ENCODE peak calls at places on chromosome 22, in nine cellular contexts. N is naive thymus-derived CD4-positive, alpha-beta T cell; D is Karpas-422; S is pancreas; X is brain microvascular endothelial cell; T is HAP-1; A is spleen; G is fibroblast of lung; L is psoas muscle. P is an unnamed sample.

GRCh38 chr22:35552846-35553245 is 12.2 kb downstream of the RASD2 start:
- DNase-seq in D (no peak), A (no peak), S (no peak), G (no peak), N (no peak), X (no peak), L (no peak), T (no peak), P (no peak)

GRCh38 chr22:41302016-41302767 is 867 bp downstream of the ZC3H7B start:
- DNase-seq in L (no peak), X (no peak), G (peak; percentile 33), A (peak; percentile 78), D (peak; percentile 63), S (no peak), T (no peak), N (peak; percentile 23), P (no peak)

GRCh38 chr22:40487663-40488249 is 117.4 kb downstream of the SGSM3 start:
- DNase-seq in L (no peak), T (peak; percentile 68), D (peak; percentile 79), A (no peak), G (peak; percentile 40), N (no peak), S (no peak), X (no peak), P (peak; percentile 66)

GRCh38 chr22:30288414-30289125 is 735 bp downstream of the CASTOR1 start:
- DNase-seq in T (no peak), A (no peak), X (no peak), G (no peak), N (no peak), S (peak; percentile 54), L (no peak), D (peak; percentile 62), P (no peak)

GRCh38 chr22:50473855-50474671 is 772 bp downstream of the SBF1 start:
- DNase-seq in N (no peak), D (peak; percentile 65), X (peak; percentile 55), G (peak; percentile 60), T (no peak), L (peak; percentile 40), S (peak; percentile 65), A (peak; percentile 86), P (peak; percentile 40)

GRCh38 chr22:41403532-41404318 is 22.0 kb downstream of the TEF start:
- DNase-seq in N (peak; percentile 60), L (peak; percentile 94), S (peak; percentile 95), D (peak; percentile 94), G (peak; percentile 70), T (peak; percentile 65), A (peak; percentile 95), X (peak; percentile 73), P (peak; percentile 72)

GRCh38 chr22:46297151-46297819 is 615 bp downstream of the GTSE1 start:
- DNase-seq in G (peak; percentile 50), N (no peak), D (peak; percentile 71), T (peak; percentile 24), A (no peak), S (peak; percentile 62), L (peak; percentile 31), X (peak; percentile 20), P (peak; percentile 23)

GRCh38 chr22:29030016-29030617 is 31.5 kb downstream of the C22orf31 start:
- DNase-seq in S (no peak), N (no peak), A (no peak), L (no peak), D (no peak), T (no peak), X (no peak), G (peak; percentile 85), P (peak; percentile 42)

GRCh38 chr22:40746428-40747220 is 67.3 kb downstream of the MCHR1 start:
- DNase-seq in A (no peak), S (no peak), T (no peak), L (no peak), G (no peak), N (no peak), D (no peak), X (no peak), P (peak; percentile 61)

GRCh38 chr22:36385491-36386350 is 2.0 kb downstream of the MYH9 start:
- DNase-seq in S (peak; percentile 95), T (peak; percentile 66), A (peak; percentile 81), L (peak; percentile 70), X (no peak), D (peak; percentile 67), N (no peak), G (peak; percentile 48), P (peak; percentile 86)

DNA sequence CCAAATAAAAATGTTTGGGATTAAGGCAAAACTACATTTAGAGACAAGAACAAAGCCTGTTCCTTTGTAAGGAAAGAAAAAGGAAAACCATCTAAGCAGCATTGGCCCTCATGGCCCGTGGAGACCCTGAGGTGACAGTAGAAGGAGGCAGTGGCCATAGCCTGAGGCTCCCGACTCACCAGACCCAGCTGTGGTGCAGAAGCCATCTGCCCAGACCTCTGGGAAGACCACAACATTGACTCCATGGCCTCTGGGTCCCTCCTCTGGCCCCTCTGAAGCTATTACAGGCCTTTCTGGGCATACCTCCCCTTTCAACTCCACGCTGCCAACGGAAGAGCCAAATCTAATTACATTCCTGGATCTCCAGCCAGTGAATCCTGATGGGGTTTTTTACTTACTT is 6.4 kb downstream of the PRAME start:
- DNase-seq in X (no peak), A (no peak), N (no peak), T (no peak), G (no peak), L (no peak), S (no peak), D (peak; percentile 67), P (no peak)
- H3K27me3 ChIP-seq in X (peaks cover 39% of the 10 kb centered on the region), A (no peaks in the 10 kb centered on the region), N (no peaks in the 10 kb centered on the region), T (no peaks in the 10 kb centered on the region), G (no peaks in the 10 kb centered on the region), L (no peaks in the 10 kb centered on the region), S (no peaks in the 10 kb centered on the region), D (no peaks in the 10 kb centered on the region), P (no peaks in the 10 kb centered on the region)

GRCh38 chr22:45265546-45265945 is 19.2 kb upstream of the UPK3A start:
- DNase-seq in X (no peak), G (peak; percentile 27), D (no peak), L (no peak), A (no peak), S (no peak), N (no peak), T (no peak), P (no peak)
- H3K27me3 ChIP-seq in X (no peaks in the 10 kb centered on the region), G (peaks cover 12% of the 10 kb centered on the region), D (peaks cover 3% of the 10 kb centered on the region), L (no peaks in the 10 kb centered on the region), A (peaks cover 8% of the 10 kb centered on the region), S (no peaks in the 10 kb centered on the region), N (no peaks in the 10 kb centered on the region), T (no peaks in the 10 kb centered on the region), P (peaks cover 8% of the 10 kb centered on the region)

DNA sequence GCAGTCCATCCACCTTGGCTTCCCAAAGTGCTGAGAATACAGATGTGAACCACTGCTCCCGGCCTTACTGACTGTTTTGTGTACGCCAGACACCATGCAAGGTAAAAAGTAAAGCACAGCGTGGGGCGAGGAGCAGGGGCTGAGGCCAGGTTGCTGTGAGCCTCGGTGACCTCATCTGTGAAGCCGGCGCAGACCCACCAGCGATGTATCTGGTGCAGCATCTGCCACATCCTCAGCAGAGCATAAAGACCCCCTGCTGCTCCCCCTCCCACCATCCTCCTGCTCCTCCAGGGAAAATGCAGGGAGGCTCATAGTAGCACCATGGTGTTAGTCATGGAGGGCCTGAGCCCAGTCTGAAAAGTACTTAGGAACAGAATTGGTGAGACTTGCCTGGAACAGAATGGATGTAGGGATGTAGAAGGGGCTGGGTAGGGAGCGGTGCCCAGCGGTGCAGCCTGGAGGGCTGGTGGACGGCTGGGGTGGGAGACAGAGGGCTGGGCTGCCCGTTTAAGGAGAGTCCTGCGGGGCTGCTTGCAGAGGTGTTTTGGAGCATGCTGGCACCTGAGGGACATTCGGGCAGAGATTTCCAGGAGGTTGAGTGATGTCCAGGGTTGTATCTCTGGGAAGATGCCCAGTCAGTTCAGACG is 462.4 kb downstream of the BRD1 start:
- DNase-seq in D (no peak), A (peak; percentile 49), T (no peak), X (no peak), L (no peak), S (no peak), N (no peak), G (no peak), P (no peak)
- H3K27me3 ChIP-seq in D (no peaks in the 10 kb centered on the region), A (peaks cover 8% of the 10 kb centered on the region), T (peaks cover 21% of the 10 kb centered on the region), X (no peaks in the 10 kb centered on the region), L (no peaks in the 10 kb centered on the region), S (no peaks in the 10 kb centered on the region), N (no peaks in the 10 kb centered on the region), G (no peaks in the 10 kb centered on the region), P (no peaks in the 10 kb centered on the region)

GRCh38 chr22:20431520-20432237 is 5.9 kb downstream of the SCARF2 start:
- DNase-seq in X (no peak), L (no peak), N (no peak), T (no peak), G (no peak), A (peak; percentile 82), S (peak; percentile 40), D (no peak), P (no peak)
- H3K27me3 ChIP-seq in X (no peaks in the 10 kb centered on the region), L (no peaks in the 10 kb centered on the region), N (no peaks in the 10 kb centered on the region), T (no peaks in the 10 kb centered on the region), G (no peaks in the 10 kb centered on the region), A (peaks cover 85% of the 10 kb centered on the region), S (no peaks in the 10 kb centered on the region), D (no peaks in the 10 kb centered on the region), P (peaks cover 32% of the 10 kb centered on the region)

DNA sequence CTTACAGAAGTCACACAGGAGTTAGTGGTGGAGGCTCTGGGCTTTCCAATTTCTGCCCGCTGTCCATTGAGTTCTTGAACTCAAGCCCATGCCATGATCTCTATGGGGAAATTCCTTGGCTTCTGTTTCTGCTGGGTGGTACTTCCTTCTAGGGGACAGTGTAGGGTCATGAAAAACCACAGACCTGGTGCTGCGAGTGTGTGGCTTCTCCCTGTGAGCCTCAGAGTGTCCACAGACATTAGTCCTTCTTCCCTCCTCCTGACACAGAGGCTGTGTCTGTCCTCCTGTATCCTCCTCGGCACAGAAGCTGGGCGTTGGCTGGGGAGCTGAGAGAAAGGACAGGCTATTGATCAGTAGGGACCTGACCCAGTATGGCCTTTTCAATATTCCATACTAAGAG is 6.3 kb upstream of the SEZ6L start:
- DNase-seq in X (no peak), N (no peak), T (no peak), S (no peak), G (no peak), D (no peak), A (no peak), L (no peak), P (no peak)
- H3K27me3 ChIP-seq in X (no peaks in the 10 kb centered on the region), N (no peaks in the 10 kb centered on the region), T (no peaks in the 10 kb centered on the region), S (no peaks in the 10 kb centered on the region), G (no peaks in the 10 kb centered on the region), D (no peaks in the 10 kb centered on the region), A (peaks cover 18% of the 10 kb centered on the region), L (peaks cover 9% of the 10 kb centered on the region), P (no peaks in the 10 kb centered on the region)

P was measured in bronchial epithelial cell.